ENCODE peak calls at places on chromosomes 13 and 19, in four cellular contexts. One of them, this sample, is unnamed.

GRCh38 chr19:18865973-18866799 is 29.8 kb downstream of the CERS1 start:
- DNase-seq in heart left ventricle: peak; percentile 53
- DNase-seq in MM.1S: no peak
- DNase-seq in BJ: no peak
- DNase-seq in this sample: peak; percentile 69

GRCh38 chr19:2477732-2478191 is 1.8 kb downstream of the GADD45B start:
- DNase-seq in MM.1S: peak; percentile 56
- DNase-seq in BJ: no peak
- DNase-seq in heart left ventricle: no peak
- DNase-seq in this sample: peak; percentile 73

GRCh38 chr19:22144394-22144793 is 52.4 kb downstream of the ZNF676 start:
- DNase-seq in MM.1S: no peak
- DNase-seq in heart left ventricle: no peak
- DNase-seq in BJ: no peak
- DNase-seq in this sample: peak; percentile 16

GRCh38 chr13:113766035-113766800 is 7.2 kb downstream of the TMEM255B start:
- DNase-seq in MM.1S: no peak
- DNase-seq in BJ: no peak
- DNase-seq in heart left ventricle: no peak
- DNase-seq in this sample: no peak

GRCh38 chr13:98483636-98484288 is 93.1 kb downstream of the STK24 start:
- DNase-seq in heart left ventricle: no peak
- DNase-seq in MM.1S: no peak
- DNase-seq in BJ: no peak
- DNase-seq in this sample: no peak

GRCh38 chr13:43273362-43273761 is 250.0 kb downstream of the DNAJC15 start:
- DNase-seq in heart left ventricle: no peak
- DNase-seq in BJ: no peak
- DNase-seq in MM.1S: no peak
- DNase-seq in this sample: no peak

GRCh38 chr19:5293607-5294089 is 47.0 kb downstream of the PTPRS start:
- DNase-seq in BJ: no peak
- DNase-seq in MM.1S: no peak
- DNase-seq in heart left ventricle: no peak
- DNase-seq in this sample: no peak

GRCh38 chr19:49912965-49913685 is 15.9 kb upstream of the ATF5 start:
- DNase-seq in BJ: no peak
- DNase-seq in heart left ventricle: no peak
- DNase-seq in MM.1S: no peak
- DNase-seq in this sample: peak; percentile 63

GRCh38 chr19:722553-723101 is 13.9 kb downstream of the PALM start:
- DNase-seq in BJ: no peak
- DNase-seq in heart left ventricle: peak; percentile 68
- DNase-seq in MM.1S: no peak
- DNase-seq in this sample: peak; percentile 48

GRCh38 chr13:107867701-107868661 is 347.4 kb downstream of the LIG4 start:
- DNase-seq in BJ: no peak
- DNase-seq in heart left ventricle: no peak
- DNase-seq in MM.1S: no peak
- DNase-seq in this sample: no peak
- TF ChIP-seq CTCF in BJ: peak; percentile 36
- TF ChIP-seq CTCF in heart left ventricle: no peak
- TF ChIP-seq CTCF in MM.1S: no peak
- TF ChIP-seq CTCF in this sample: no peak

GRCh38 chr13:53131361-53131760 is 102.7 kb downstream of the OLFM4 start:
- DNase-seq in BJ: no peak
- DNase-seq in heart left ventricle: no peak
- DNase-seq in MM.1S: no peak
- DNase-seq in this sample: no peak
- TF ChIP-seq CTCF in BJ: no peak
- TF ChIP-seq CTCF in heart left ventricle: no peak
- TF ChIP-seq CTCF in MM.1S: no peak
- TF ChIP-seq CTCF in this sample: no peak

GRCh38 chr19:54389556-54389955 is 24.8 kb upstream of the LAIR1 start:
- DNase-seq in heart left ventricle: no peak
- DNase-seq in MM.1S: no peak
- DNase-seq in BJ: no peak
- DNase-seq in this sample: no peak

GRCh38 chr19:54392078-54392477 is 23.2 kb upstream of the TTYH1 start:
- DNase-seq in heart left ventricle: no peak
- DNase-seq in MM.1S: no peak
- DNase-seq in BJ: no peak
- DNase-seq in this sample: no peak

GRCh38 chr19:54393381-54393780 is 21.9 kb upstream of the TTYH1 start:
- DNase-seq in MM.1S: no peak
- DNase-seq in BJ: no peak
- DNase-seq in heart left ventricle: no peak
- DNase-seq in this sample: no peak

GRCh38 chr19:54390942-54391577 is 24.2 kb upstream of the TTYH1 start:
- DNase-seq in heart left ventricle: no peak
- DNase-seq in MM.1S: peak; percentile 64
- DNase-seq in BJ: peak; percentile 2
- DNase-seq in this sample: peak; percentile 76

DNA sequence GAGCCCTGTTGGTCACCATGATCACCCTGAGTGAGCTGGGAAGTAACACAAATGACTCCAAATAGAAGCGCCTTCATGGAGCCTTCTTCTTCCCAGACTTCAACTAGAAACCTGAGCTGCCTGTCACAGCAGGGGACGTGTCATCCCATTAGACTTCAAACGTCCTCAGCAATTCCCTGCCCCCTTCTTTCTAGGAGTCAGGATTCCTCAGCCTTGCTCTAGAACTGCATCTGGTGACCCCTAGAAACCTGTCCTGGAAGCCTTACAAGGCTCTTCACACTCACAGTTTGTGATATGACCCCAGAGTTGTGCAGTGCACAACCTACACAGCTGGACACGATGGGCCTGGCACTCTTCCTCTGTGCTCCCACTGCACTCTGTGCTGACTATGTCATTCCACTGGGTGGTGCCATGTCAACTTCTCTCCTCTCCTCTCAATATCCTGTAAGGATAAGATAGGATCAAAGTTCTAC is 23.6 kb upstream of the TTYH1 start:
- DNase-seq in BJ: no peak
- DNase-seq in MM.1S: no peak
- DNase-seq in heart left ventricle: no peak
- DNase-seq in this sample: no peak
- TF ChIP-seq CTCF in BJ: no peak
- TF ChIP-seq CTCF in MM.1S: no peak
- TF ChIP-seq CTCF in heart left ventricle: no peak
- TF ChIP-seq CTCF in this sample: no peak

DNA sequence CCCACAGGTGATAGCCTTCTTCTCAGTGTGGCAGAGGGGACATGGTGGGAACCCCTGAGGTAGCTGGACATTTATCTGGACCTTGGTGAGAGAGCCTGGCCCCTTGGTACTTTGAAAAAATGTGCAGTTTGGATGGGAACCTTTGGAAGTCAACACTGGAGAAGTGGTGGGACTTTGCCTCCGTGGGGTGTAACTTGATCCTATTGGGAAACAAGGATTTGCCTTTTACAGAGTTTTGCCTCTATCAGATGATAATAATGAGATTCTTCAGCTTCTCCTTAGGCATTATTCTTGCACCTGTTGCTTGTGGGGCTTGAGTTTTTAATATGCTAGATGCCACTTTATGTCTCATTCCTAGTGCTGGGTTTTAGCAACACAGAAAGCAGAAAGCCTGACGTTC is 99.0 kb downstream of the ERCC5 start:
- DNase-seq in MM.1S: no peak
- DNase-seq in heart left ventricle: no peak
- DNase-seq in BJ: no peak
- DNase-seq in this sample: no peak
- TF ChIP-seq CTCF in MM.1S: no peak
- TF ChIP-seq CTCF in heart left ventricle: no peak
- TF ChIP-seq CTCF in BJ: no peak
- TF ChIP-seq CTCF in this sample: no peak

This sample was measured in GM12865.